ENCODE peak calls at places on chromosomes 5 and 9, in four cellular contexts. One of them, this sample, is unnamed.

GRCh38 chr9:137550958-137551655 is 572 bp upstream of the MRPL41 start:
- DNase-seq in H1: peak
- DNase-seq in IMR-90: peak
- DNase-seq in neuronal stem cell: peak
- DNase-seq in this sample: peak

GRCh38 chr5:31992377-31992776 is 181.7 kb downstream of the GOLPH3 start:
- DNase-seq in IMR-90: no peak
- DNase-seq in H1: no peak
- DNase-seq in neuronal stem cell: no peak
- DNase-seq in this sample: no peak

GRCh38 chr5:78526049-78526525 is 122.5 kb downstream of the LHFPL2 start:
- DNase-seq in neuronal stem cell: no peak
- DNase-seq in H1: no peak
- DNase-seq in IMR-90: peak
- DNase-seq in this sample: peak

GRCh38 chr9:33628865-33629410 is 104.9 kb downstream of the ANKRD18B start:
- DNase-seq in neuronal stem cell: no peak
- DNase-seq in H1: no peak
- DNase-seq in IMR-90: no peak
- DNase-seq in this sample: no peak

GRCh38 chr9:87088192-87088591 is 140.9 kb upstream of the GAS1 start:
- DNase-seq in neuronal stem cell: no peak
- DNase-seq in H1: no peak
- DNase-seq in IMR-90: no peak
- DNase-seq in this sample: peak

GRCh38 chr5:50744761-50745160 is 78.3 kb downstream of the PARP8 start:
- DNase-seq in IMR-90: peak
- DNase-seq in neuronal stem cell: no peak
- DNase-seq in H1: no peak
- DNase-seq in this sample: no peak

GRCh38 chr5:142796492-142797109 is 26.4 kb downstream of the ARHGAP26 start:
- DNase-seq in neuronal stem cell: no peak
- DNase-seq in H1: no peak
- DNase-seq in IMR-90: no peak
- DNase-seq in this sample: no peak

GRCh38 chr5:91224969-91225368 is 158.1 kb downstream of the ARRDC3 start:
- DNase-seq in IMR-90: no peak
- DNase-seq in neuronal stem cell: no peak
- DNase-seq in H1: no peak
- DNase-seq in this sample: peak

GRCh38 chr9:28365020-28365640 is 791.8 kb upstream of the C9orf72 start:
- DNase-seq in IMR-90: no peak
- DNase-seq in neuronal stem cell: peak
- DNase-seq in H1: peak
- DNase-seq in this sample: peak

GRCh38 chr5:6634327-6634713 is 1.1 kb downstream of the SRD5A1 start:
- DNase-seq in H1: no peak
- DNase-seq in IMR-90: no peak
- DNase-seq in neuronal stem cell: no peak
- DNase-seq in this sample: no peak

GRCh38 chr5:9245071-9245470 is 300.8 kb downstream of the SEMA5A start:
- DNase-seq in H1: no peak
- DNase-seq in IMR-90: no peak
- DNase-seq in neuronal stem cell: no peak
- DNase-seq in this sample: peak

DNA sequence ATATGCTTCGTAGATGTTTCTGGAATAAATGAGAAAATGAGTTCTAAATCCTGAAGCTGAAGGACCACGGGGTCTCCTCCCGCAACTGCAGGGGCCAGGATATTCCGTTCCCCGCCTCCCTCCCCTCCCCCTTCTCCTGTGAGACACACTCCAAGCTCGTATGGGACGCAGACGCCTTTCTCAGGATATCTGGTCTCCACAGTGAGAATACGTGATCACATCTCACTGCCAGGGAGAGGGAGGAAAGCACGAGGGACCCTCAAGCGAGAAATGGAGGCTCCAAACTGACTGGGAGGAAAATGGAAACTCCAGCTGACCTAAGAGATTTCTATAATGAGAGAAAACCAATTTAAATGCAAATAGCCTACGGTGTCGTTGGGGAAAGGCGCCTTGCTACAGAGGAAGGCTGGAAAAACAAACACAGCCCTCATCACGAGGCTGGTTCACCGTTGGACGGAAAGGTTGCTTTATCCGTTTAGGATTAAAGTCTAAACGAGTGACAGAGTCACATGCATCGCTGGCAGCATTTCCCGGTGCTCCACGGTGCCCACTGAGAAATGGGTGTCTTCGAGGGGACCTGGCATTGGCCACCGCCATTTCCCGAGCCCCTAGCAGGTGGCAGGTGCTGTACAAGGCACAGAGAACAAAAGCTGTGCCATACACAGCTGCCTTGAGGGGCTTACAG is 116.9 kb upstream of the CPEB4 start:
- DNase-seq in neuronal stem cell: no peak
- DNase-seq in H1: no peak
- DNase-seq in IMR-90: no peak
- DNase-seq in this sample: no peak
- H4K8ac ChIP-seq in neuronal stem cell: no peak
- H4K8ac ChIP-seq in H1: peak
- H4K8ac ChIP-seq in IMR-90: no peak
- H4K8ac ChIP-seq in this sample: no peak

GRCh38 chr5:135391123-135391868 is 7.7 kb downstream of the MACROH2A1 start:
- DNase-seq in H1: no peak
- DNase-seq in IMR-90: peak
- DNase-seq in neuronal stem cell: no peak
- DNase-seq in this sample: no peak
- H4K91ac ChIP-seq in H1: no peak
- H4K91ac ChIP-seq in IMR-90: peak
- H4K91ac ChIP-seq in neuronal stem cell: no peak
- H4K91ac ChIP-seq in this sample: peak

GRCh38 chr5:83724915-83725314 is 4.3 kb upstream of the HAPLN1 start:
- DNase-seq in H1: no peak
- DNase-seq in IMR-90: no peak
- DNase-seq in neuronal stem cell: peak
- DNase-seq in this sample: no peak

GRCh38 chr5:83720805-83721431 is at the start of gene HAPLN1:
- DNase-seq in H1: peak
- DNase-seq in neuronal stem cell: peak
- DNase-seq in IMR-90: no peak
- DNase-seq in this sample: no peak

GRCh38 chr5:83721878-83722779 is 1.5 kb upstream of the HAPLN1 start:
- DNase-seq in H1: peak
- DNase-seq in IMR-90: peak
- DNase-seq in neuronal stem cell: peak
- DNase-seq in this sample: peak

GRCh38 chr5:83726912-83727311 is 6.3 kb upstream of the HAPLN1 start:
- DNase-seq in neuronal stem cell: no peak
- DNase-seq in H1: no peak
- DNase-seq in IMR-90: peak
- DNase-seq in this sample: no peak

GRCh38 chr5:83724001-83724400 is 3.3 kb upstream of the HAPLN1 start:
- DNase-seq in IMR-90: no peak
- DNase-seq in neuronal stem cell: no peak
- DNase-seq in H1: no peak
- DNase-seq in this sample: no peak
- H4K8ac ChIP-seq in IMR-90: no peak
- H4K8ac ChIP-seq in neuronal stem cell: no peak
- H4K8ac ChIP-seq in H1: no peak
- H4K8ac ChIP-seq in this sample: no peak

DNA sequence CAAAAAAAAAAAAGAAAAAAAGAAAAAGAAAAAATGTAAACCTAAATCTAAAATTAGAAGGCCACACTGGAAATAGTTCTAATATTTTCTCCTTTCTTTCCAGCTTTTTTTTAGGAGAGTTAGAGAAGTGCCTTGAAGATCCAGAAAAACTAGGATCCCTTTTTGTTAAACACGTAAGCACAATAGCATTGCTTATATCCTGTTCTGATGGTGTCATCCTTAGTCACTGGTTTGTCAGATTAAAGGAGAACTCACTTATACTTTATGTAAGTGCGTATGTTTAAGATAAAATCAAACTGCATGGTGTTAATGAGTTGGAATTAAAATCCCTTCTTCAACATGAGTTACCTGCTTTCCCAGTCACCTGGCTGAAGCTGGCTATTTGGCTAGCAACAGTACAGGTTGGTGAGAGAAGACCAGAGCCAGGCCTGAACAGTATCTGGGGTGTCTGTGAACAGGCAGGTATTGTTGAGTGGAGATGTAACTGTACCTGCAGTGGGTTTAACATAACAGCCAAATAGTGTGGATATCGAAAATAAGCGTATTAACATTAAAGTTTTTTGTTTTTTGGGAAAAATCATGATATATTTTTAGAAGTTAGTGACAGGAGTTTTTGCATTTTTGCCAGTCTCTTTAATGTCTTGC is 104.7 kb upstream of the OTULINL start:
- DNase-seq in neuronal stem cell: no peak
- DNase-seq in H1: no peak
- DNase-seq in IMR-90: peak
- DNase-seq in this sample: no peak
- H4K91ac ChIP-seq in neuronal stem cell: no peak
- H4K91ac ChIP-seq in H1: no peak
- H4K91ac ChIP-seq in IMR-90: peak
- H4K91ac ChIP-seq in this sample: no peak